ENCODE peak calls at places on chromosomes 4 and X, in five cellular contexts. Q is esophagus muscularis mucosa, H is pancreas, N is cardiac fibroblast, D is fibroblast of mammary gland. C is an unnamed sample.

GRCh38 chr4:39406763-39407583 is at the start of gene KLB:
- DNase-seq in Q (peak), H (no peak), N (peak), D (peak), C (no peak)

GRCh38 chrX:11426712-11427081 is 133.5 kb downstream of the AMELX start:
- DNase-seq in Q (no peak), H (no peak), N (no peak), D (no peak), C (no peak)

GRCh38 chrX:150236304-150236703 is 126.8 kb upstream of the MAMLD1 start:
- DNase-seq in Q (peak), H (no peak), N (no peak), D (peak), C (no peak)

GRCh38 chrX:80335062-80335830 is 85.0 kb upstream of the TENT5D start:
- DNase-seq in Q (no peak), H (peak), N (no peak), D (peak), C (no peak)

GRCh38 chr4:126735294-126736132 is 897.2 kb upstream of the INTU start:
- DNase-seq in Q (no peak), H (no peak), N (no peak), D (no peak), C (no peak)

GRCh38 chrX:131330735-131331134 is 41.6 kb upstream of the IGSF1 start:
- DNase-seq in Q (no peak), H (no peak), N (no peak), D (no peak), C (no peak)

GRCh38 chrX:11480626-11481025 is 185.1 kb downstream of the ARHGAP6 start:
- DNase-seq in Q (no peak), H (no peak), N (peak), D (peak), C (peak)

GRCh38 chr4:189773909-189774308 is 166.8 kb upstream of the FRG1 start:
- DNase-seq in Q (peak), H (no peak), N (peak), D (no peak), C (no peak)

GRCh38 chrX:619812-620493 is 10.6 kb upstream of the SHOX start:
- DNase-seq in Q (peak), H (no peak), N (peak), D (no peak), C (no peak)

GRCh38 chr4:7073526-7074390 is 5.9 kb upstream of the GRPEL1 start:
- DNase-seq in Q (no peak), H (no peak), N (peak), D (peak), C (peak)

GRCh38 chr4:39054497-39054896 is 7.5 kb upstream of the KLHL5 start:
- DNase-seq in Q (no peak), H (no peak), N (no peak), D (no peak), C (no peak)

GRCh38 chr4:168882650-168883233 is 127.3 kb downstream of the CBR4 start:
- DNase-seq in Q (no peak), H (no peak), N (peak), D (peak), C (peak)

GRCh38 chr4:82780398-82781231 is 18.0 kb downstream of the SCD5 start:
- DNase-seq in Q (no peak), H (peak), N (peak), D (peak), C (peak)

GRCh38 chr4:70533791-70534190 is 15.4 kb downstream of the AMTN start:
- DNase-seq in Q (no peak), H (no peak), N (no peak), D (no peak), C (no peak)

GRCh38 chrX:21658152-21658737 is at the start of gene KLHL34:
- DNase-seq in Q (no peak), H (peak), N (no peak), D (no peak), C (no peak)

GRCh38 chrX:48492293-48492910 is 16.4 kb upstream of the PORCN start:
- DNase-seq in Q (no peak), H (no peak), N (peak), D (peak), C (peak)

GRCh38 chr4:165095291-165095690 is 17.4 kb downstream of the TMEM192 start:
- DNase-seq in Q (peak), H (no peak), N (no peak), D (no peak), C (no peak)

GRCh38 chrX:104166735-104167436 is 633 bp downstream of the FAM199X start:
- DNase-seq in Q (no peak), H (no peak), N (no peak), D (no peak), C (no peak)

GRCh38 chrX:135463937-135464336 is 42.2 kb downstream of the SMIM10L2A start:
- DNase-seq in Q (no peak), H (no peak), N (peak), D (peak), C (peak)

GRCh38 chr4:78650106-78651021 is 98.8 kb downstream of the ANXA3 start:
- DNase-seq in Q (no peak), H (no peak), N (peak), D (peak), C (peak)

GRCh38 chrX:150897371-150898319 is 823 bp downstream of the CD99L2 start:
- DNase-seq in Q (no peak), H (peak), N (peak), D (peak), C (peak)

GRCh38 chrX:102067966-102068723 is 57.3 kb upstream of the TCEAL2 start:
- DNase-seq in Q (no peak), H (no peak), N (peak), D (peak), C (peak)

GRCh38 chrX:1261285-1261684 is 7.3 kb upstream of the CSF2RA start:
- DNase-seq in Q (no peak), H (no peak), N (no peak), D (no peak), C (no peak)

GRCh38 chr4:94165256-94165655 is 42.4 kb upstream of the SMARCAD1 start:
- DNase-seq in Q (peak), H (no peak), N (no peak), D (no peak), C (no peak)

GRCh38 chr4:125235971-125236370 is 78.8 kb upstream of the FAT4 start:
- DNase-seq in Q (no peak), H (no peak), N (no peak), D (no peak), C (no peak)

GRCh38 chr4:173508386-173509002 is 21.5 kb downstream of the HAND2 start:
- DNase-seq in Q (no peak), H (no peak), N (no peak), D (no peak), C (no peak)

GRCh38 chr4:40507977-40508376 is 121.7 kb downstream of the RBM47 start:
- DNase-seq in Q (no peak), H (no peak), N (no peak), D (no peak), C (no peak)

DNA sequence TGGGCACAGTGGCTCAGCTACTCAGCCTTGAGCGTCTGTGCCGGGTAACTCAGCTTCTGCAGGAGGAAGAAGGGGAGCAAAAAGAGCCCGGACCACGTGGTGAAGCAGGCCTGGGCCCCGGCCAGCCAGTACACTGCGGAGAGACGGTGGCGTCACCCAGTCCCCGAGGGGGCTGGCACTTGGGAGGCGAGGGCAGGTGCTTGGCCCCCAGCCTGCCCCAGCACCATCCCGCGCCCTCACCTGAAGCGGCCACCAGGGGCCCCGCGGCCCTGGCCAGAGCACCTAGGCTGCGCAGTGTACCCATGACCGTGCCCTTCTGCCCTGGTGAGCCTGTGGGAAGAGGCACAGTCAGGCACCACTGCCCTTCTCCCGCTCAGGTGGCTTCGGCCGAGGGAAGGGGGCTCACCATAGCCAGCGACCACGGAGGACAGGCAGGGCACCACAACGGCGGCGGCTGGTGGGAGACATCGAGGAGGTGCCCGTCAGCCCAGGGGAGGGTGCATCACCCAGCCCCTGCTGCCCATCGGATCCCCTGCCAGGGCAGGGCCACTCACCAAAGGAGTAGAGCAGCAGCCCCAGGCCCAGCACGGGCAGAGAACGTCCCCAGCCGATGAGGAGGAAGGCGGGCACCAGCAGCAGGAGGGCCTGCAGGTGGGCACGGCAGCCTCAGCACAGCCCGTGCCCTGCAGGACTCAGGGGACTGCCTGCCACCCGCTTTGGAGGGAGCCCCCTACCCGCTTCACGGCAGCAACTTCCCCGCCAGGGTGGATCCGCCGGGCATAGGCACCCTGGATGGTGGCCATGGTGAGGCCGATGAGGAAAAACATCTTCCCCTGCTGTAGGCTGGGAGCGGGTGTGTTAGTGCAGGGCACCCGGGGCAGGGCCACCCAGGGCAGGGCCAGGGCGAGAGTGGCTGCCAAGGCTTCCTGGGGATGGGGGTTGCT is 32.1 kb downstream of the NOP14 start:
- DNase-seq in Q (no peak), H (peak), N (no peak), D (no peak), C (no peak)
- TF ChIP-seq CTCF in Q (peak), H (no peak), N (no peak), D (no peak), C (peak)

DNA sequence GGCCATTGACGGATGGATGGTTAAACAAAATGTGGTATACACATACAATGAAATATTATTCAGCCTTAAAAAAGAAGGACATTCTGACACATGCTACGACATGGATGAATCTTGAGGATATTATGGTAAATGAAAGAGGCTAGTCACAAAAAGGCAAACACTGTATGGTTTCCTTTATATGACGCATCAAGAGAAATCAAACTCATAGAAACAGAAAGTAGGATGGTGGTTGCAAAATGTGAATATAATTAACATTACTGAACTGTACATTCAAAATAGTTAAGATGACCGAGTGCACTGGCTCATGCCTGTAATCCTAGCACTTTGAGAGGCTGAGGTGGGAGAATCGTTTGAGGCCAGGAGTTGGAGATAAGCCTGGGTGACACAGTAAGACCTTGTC is 9.5 kb upstream of the CASK start:
- DNase-seq in Q (no peak), H (no peak), N (no peak), D (no peak), C (no peak)
- H3K4me3 ChIP-seq in Q (no peak), H (no peak), N (no peak), D (no peak), C (no peak)

GRCh38 chrX:12819231-12819630 is 28.0 kb downstream of the PRPS2 start:
- DNase-seq in Q (no peak), H (no peak), N (peak), D (no peak), C (peak)

GRCh38 chrX:12811658-12812057 is 20.4 kb downstream of the PRPS2 start:
- DNase-seq in Q (no peak), H (no peak), N (no peak), D (no peak), C (no peak)

GRCh38 chrX:12814434-12814833 is 23.2 kb downstream of the PRPS2 start:
- DNase-seq in Q (no peak), H (no peak), N (peak), D (peak), C (peak)
- TF ChIP-seq CTCF in Q (peak), H (peak), N (peak), D (peak), C (peak)

DNA sequence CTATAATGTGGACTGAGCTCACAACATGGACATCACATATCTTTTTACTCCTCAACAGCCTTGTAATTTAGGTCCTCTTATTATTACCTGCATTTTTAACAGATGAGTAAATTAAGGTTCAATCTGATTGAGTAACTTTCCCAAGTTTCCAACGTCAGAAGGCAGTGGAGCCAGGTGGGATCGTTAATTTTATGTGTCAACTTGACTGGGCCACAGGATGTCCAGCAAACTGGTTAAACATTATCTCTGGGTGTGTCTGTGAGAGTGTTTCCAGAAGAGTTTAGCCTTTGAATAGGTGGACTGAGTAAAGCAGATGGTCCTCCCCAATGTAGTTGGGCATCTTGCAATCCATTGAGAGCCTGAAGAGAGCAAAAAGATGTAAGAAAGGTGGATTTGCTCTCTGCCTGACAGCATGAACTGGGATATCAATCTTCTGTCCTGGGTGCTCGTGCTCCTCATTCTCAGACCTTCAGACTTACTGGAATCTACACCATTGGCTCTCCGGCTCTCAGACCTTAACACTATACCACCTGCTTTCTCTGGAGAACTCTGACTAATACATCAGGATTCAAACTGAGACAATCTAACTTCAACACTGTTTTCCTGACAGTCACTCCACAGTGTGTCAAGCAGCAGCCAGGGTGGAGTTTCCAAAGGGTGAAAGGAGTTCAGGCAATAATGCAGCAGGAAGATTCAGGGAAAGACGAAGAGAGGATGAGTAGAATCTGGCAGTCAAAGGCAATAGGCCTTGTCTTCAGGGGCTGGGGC is 58.8 kb upstream of the SLIT2 start:
- DNase-seq in Q (no peak), H (no peak), N (peak), D (peak), C (peak)
- H3K4me3 ChIP-seq in Q (no peak), H (no peak), N (no peak), D (no peak), C (no peak)

GRCh38 chr4:1194028-1194900 is 21.9 kb upstream of the SPON2 start:
- DNase-seq in Q (no peak), H (peak), N (peak), D (peak), C (peak)
- TF ChIP-seq CTCF in Q (no peak), H (no peak), N (peak), D (no peak), C (no peak)

GRCh38 chrX:72101597-72102037 is 30.1 kb downstream of the RTL5 start:
- DNase-seq in Q (no peak), H (no peak), N (no peak), D (no peak), C (no peak)
- H3K4me3 ChIP-seq in Q (no peak), H (no peak), N (no peak), D (no peak), C (no peak)